ENCODE peak calls at places on chromosomes 16 and 17, in seven cellular contexts. H is CD4-positive, alpha-beta T cell; A is testis; T is pancreas; C is spleen; K is HCT116; N is uterus. F is an unnamed sample.

GRCh38 chr16:26762596-26762995 is 304.1 kb upstream of the C16orf82 start:
- DNase-seq in K (no peak), H (no peak), C (no peak), N (no peak), A (no peak), T (no peak), F (no peak)

GRCh38 chr16:51834131-51834530 is 683.1 kb upstream of the SALL1 start:
- DNase-seq in A (no peak), H (no peak), C (no peak), T (no peak), K (no peak), N (no peak), F (no peak)

GRCh38 chr16:6576646-6577045 is 756.0 kb upstream of the RBFOX1 start:
- DNase-seq in C (no peak), T (no peak), K (no peak), N (no peak), A (no peak), H (no peak), F (no peak)

GRCh38 chr16:89017543-89017942 is 40.5 kb upstream of the CBFA2T3 start:
- DNase-seq in C (peak), T (no peak), H (no peak), N (no peak), K (no peak), A (no peak), F (no peak)

GRCh38 chr17:81291662-81292061 is 3.4 kb downstream of the SLC38A10 start:
- DNase-seq in K (peak), T (peak), N (peak), C (peak), A (peak), H (peak), F (no peak)

GRCh38 chr16:59848314-59848713 is 1114.2 kb upstream of the GOT2 start:
- DNase-seq in A (no peak), K (no peak), H (no peak), C (no peak), N (no peak), T (no peak), F (no peak)

GRCh38 chr17:27088767-27089078 is 205.2 kb upstream of the WSB1 start:
- DNase-seq in C (no peak), A (no peak), H (no peak), T (no peak), N (no peak), K (no peak), F (no peak)

GRCh38 chr17:29162082-29162908 is 17.9 kb downstream of the MYO18A start:
- DNase-seq in K (no peak), N (no peak), A (no peak), C (no peak), T (no peak), H (no peak), F (no peak)

GRCh38 chr17:888998-889401 is 90.6 kb downstream of the NXN start:
- DNase-seq in H (no peak), T (no peak), A (no peak), C (no peak), K (no peak), N (no peak), F (no peak)

GRCh38 chr17:46818319-46818928 is at the start of gene WNT3:
- DNase-seq in N (no peak), T (no peak), C (peak), A (peak), H (no peak), K (no peak), F (no peak)

GRCh38 chr17:61406871-61407210 is 7.2 kb downstream of the TBX2 start:
- DNase-seq in C (peak), T (no peak), K (no peak), A (no peak), N (no peak), H (no peak), F (no peak)
- H3K27ac ChIP-seq in C (no peak), T (no peak), K (no peak), A (peak), N (peak), H (no peak), F (no peak)

DNA sequence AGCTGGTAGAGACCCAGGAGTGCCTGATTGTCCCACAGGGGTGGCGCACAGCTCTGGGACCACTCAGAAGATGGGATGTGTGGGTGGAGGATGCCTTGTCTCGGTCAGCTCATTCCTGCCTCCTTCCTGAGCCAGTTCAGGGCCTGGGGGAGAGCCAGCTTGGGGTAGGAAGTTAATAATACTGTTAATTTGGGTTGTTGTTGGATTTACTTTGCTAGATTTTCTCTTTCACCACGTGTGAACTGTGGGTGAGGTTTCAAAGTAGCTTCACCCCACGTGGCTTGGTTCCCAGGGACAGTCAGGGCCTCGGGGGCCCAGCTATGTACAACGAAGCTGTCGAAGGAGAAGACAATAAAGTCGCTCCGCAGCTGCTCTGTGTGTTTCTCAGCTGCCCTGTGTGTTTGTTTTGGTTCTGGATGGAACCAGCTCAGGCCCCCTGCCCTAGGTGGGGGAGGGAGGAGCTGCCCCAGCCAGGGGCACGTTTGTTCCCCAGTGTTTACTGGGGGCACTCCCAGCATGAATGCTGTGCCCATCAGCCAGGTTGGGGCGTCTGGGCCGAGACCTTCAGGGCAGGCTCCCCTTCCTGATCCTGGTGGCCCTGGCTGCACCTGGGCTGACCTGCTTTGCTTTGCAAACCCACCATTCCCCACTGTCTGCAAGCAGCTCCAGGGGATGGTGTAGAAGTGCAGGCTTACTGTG is 2.3 kb downstream of the NUDT16L1 start:
- DNase-seq in H (no peak), T (no peak), N (no peak), A (no peak), K (no peak), C (peak), F (no peak)
- H3K27ac ChIP-seq in H (no peak), T (no peak), N (peak), A (peak), K (no peak), C (no peak), F (no peak)

DNA sequence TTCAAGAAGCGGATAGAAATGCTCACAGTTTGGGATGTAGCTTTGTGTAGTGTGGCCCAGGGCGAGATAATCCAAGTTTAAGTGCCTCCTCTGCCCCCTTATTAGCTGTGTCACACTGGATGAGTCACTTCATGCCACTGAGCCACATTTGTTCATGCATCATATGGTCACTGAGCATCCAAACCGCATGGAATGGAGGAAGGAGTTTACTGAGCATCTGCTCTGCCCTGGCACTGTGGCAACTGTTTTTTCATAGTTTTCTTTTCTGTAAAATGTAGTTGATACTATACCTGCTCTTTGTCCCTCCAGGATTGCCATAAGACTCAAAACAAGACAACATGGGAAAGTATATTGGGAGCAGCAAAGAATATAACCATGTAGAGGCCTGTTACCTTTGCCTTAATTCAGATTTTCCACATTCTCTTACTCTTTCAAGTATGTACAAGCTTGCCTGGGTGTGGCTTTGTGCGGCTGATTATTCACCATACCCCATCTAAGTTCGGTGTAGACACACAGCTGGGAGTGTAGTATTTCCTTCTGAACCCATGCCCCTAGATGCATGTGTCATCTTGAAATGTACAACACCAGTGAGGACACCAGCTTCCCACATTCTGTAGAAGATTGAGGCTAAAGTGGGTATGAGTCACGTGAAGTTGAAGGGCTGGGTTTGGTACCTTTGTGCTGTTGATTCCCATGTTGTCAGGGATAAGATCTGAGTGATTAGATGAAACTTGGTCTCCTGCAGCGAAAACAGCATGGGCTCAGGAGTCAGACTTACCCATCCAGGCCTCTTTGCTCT is 14.8 kb upstream of the DHX8 start:
- DNase-seq in H (no peak), A (no peak), K (peak), T (no peak), N (no peak), C (no peak), F (peak)
- H3K27ac ChIP-seq in H (no peak), A (no peak), K (no peak), T (no peak), N (no peak), C (no peak), F (peak)

DNA sequence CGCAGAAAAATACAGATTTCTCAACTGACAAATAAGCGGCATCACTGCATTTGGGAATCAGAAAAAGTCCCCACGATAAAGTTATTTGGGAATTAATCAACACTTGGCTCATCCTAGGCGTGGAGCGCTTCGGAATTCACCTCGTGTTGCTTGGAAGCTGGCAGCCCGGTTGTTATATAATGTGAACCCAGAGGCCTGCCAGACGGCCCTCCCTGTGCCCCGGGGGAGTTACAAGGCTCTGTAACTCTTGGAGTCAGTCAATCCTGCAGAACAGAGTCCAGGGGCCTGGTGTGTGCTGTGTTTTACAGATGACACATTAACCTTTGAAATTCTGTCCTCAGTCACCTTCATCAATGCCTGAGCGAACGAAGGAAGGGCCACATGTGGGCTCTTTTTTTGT is 111.1 kb downstream of the PITPNC1 start:
- DNase-seq in K (no peak), N (no peak), C (no peak), H (no peak), T (peak), A (peak), F (no peak)
- H3K27ac ChIP-seq in K (no peak), N (peak), C (no peak), H (no peak), T (no peak), A (no peak), F (no peak)

GRCh38 chr17:78977992-78978973 is 1.4 kb downstream of the LGALS3BP start:
- DNase-seq in H (no peak), C (no peak), T (no peak), N (no peak), K (no peak), A (peak), F (no peak)
- H3K27ac ChIP-seq in H (no peak), C (no peak), T (no peak), N (peak), K (peak), A (peak), F (no peak)

F was measured in epithelial cell of prostate.